ENCODE peak calls at places on chromosomes 5 and 9, in eight cellular contexts. Y is NCI-H1694 treated with DMSO at 0.1 percent for 48 hours; Z is ovary; N is CD4-positive, alpha-beta memory T cell; O is skeletal muscle cell; W is right cardiac atrium; V is NCI-H82; X is activated effector memory CD4-positive, alpha-beta T cell treated with anti-CD3 and anti-CD28 coated beads, Interleukin-2, amount 50 U/mL, for 16 hours. L is an unnamed sample.

GRCh38 chr9:35341585-35341984 is 148.3 kb upstream of the RUSC2 start:
- DNase-seq in Y (no peak), Z (peak; percentile 32), N (no peak), O (peak; percentile 68), W (peak; percentile 75), V (no peak), X (no peak), L (no peak)

GRCh38 chr5:39696672-39697398 is 272.1 kb upstream of the DAB2 start:
- DNase-seq in Y (no peak), Z (no peak), N (no peak), O (no peak), W (no peak), V (no peak), X (no peak), L (no peak)

GRCh38 chr5:54793612-54794436 is 191.6 kb downstream of the ESM1 start:
- DNase-seq in Y (no peak), Z (no peak), N (no peak), O (no peak), W (no peak), V (no peak), X (no peak), L (no peak)

GRCh38 chr9:77663754-77664153 is 15.6 kb upstream of the GNA14 start:
- DNase-seq in Y (no peak), Z (no peak), N (no peak), O (no peak), W (peak; percentile 24), V (no peak), X (no peak), L (peak; percentile 7)

GRCh38 chr9:132672413-132672690 is 2.1 kb downstream of the GTF3C4 start:
- DNase-seq in Y (no peak), Z (no peak), N (no peak), O (no peak), W (no peak), V (no peak), X (no peak), L (no peak)

GRCh38 chr5:149936700-149937091 is 7.9 kb downstream of the PDE6A start:
- DNase-seq in Y (no peak), Z (no peak), N (no peak), O (no peak), W (no peak), V (no peak), X (no peak), L (no peak)

GRCh38 chr5:90022711-90023053 is 386.9 kb downstream of the CETN3 start:
- DNase-seq in Y (no peak), Z (no peak), N (no peak), O (no peak), W (no peak), V (no peak), X (no peak), L (no peak)

GRCh38 chr5:173643964-173644363 is 27.5 kb upstream of the BOD1 start:
- DNase-seq in Y (no peak), Z (no peak), N (no peak), O (no peak), W (no peak), V (peak; percentile 66), X (peak; percentile 54), L (peak; percentile 5)

GRCh38 chr5:128774605-128775004 is 190.7 kb upstream of the SLC27A6 start:
- DNase-seq in Y (no peak), Z (no peak), N (no peak), O (no peak), W (no peak), V (no peak), X (no peak), L (no peak)

GRCh38 chr9:38022995-38023394 is 46.0 kb downstream of the SHB start:
- DNase-seq in Y (no peak), Z (no peak), N (no peak), O (no peak), W (no peak), V (no peak), X (no peak), L (no peak)

GRCh38 chr5:181164076-181164952 is 16.9 kb downstream of the OR2V2 start:
- DNase-seq in Y (no peak), Z (no peak), N (no peak), O (no peak), W (no peak), V (peak; percentile 65), X (no peak), L (no peak)

GRCh38 chr5:119396265-119396664 is 40.4 kb downstream of the TNFAIP8 start:
- DNase-seq in Y (no peak), Z (no peak), N (no peak), O (no peak), W (no peak), V (no peak), X (no peak), L (no peak)

GRCh38 chr5:124124711-124125229 is 612.8 kb downstream of the CSNK1G3 start:
- DNase-seq in Y (peak; percentile 84), Z (no peak), N (no peak), O (peak; percentile 20), W (no peak), V (peak; percentile 95), X (no peak), L (peak; percentile 85)

GRCh38 chr5:73370076-73370475 is 78.5 kb downstream of the FOXD1 start:
- DNase-seq in Y (no peak), Z (no peak), N (no peak), O (no peak), W (no peak), V (no peak), X (no peak), L (no peak)

GRCh38 chr9:114845373-114845772 is 39.5 kb upstream of the TNFSF15 start:
- DNase-seq in Y (no peak), Z (no peak), N (no peak), O (no peak), W (no peak), V (no peak), X (no peak), L (no peak)